ENCODE peak calls at places on chromosomes 13 and 19, in five cellular contexts. K, T, W, V and F are unnamed samples.

GRCh38 chr19:34639491-34640085 is 37.4 kb downstream of the SCGB2B2 start:
- DNase-seq in K (peak), T (no peak), W (no peak), V (no peak), F (no peak)

GRCh38 chr19:3767050-3767449 is 4.6 kb downstream of the MRPL54 start:
- DNase-seq in K (no peak), T (no peak), W (no peak), V (no peak), F (no peak)

GRCh38 chr13:90723381-90723780 is 624.1 kb upstream of the MIR17HG start:
- DNase-seq in K (no peak), T (no peak), W (no peak), V (no peak), F (no peak)

GRCh38 chr19:55546822-55547614 is 1.7 kb upstream of the SBK3 start:
- DNase-seq in K (no peak), T (peak), W (no peak), V (peak), F (peak)

GRCh38 chr13:103873725-103874124 is 807.5 kb upstream of the SLC10A2 start:
- DNase-seq in K (no peak), T (no peak), W (no peak), V (no peak), F (no peak)

GRCh38 chr13:35797946-35798345 is 321.5 kb upstream of the MAB21L1 start:
- DNase-seq in K (no peak), T (no peak), W (no peak), V (no peak), F (no peak)

GRCh38 chr13:109243311-109243951 is 543.0 kb downstream of the IRS2 start:
- DNase-seq in K (no peak), T (no peak), W (no peak), V (no peak), F (no peak)

GRCh38 chr13:44237276-44237767 is 136.3 kb upstream of the SERP2 start:
- DNase-seq in K (peak), T (peak), W (no peak), V (no peak), F (peak)

GRCh38 chr13:30976041-30976440 is 43.6 kb downstream of the TEX26 start:
- DNase-seq in K (no peak), T (no peak), W (no peak), V (no peak), F (no peak)

GRCh38 chr13:20719783-20720182 is 16.3 kb downstream of the IL17D start:
- DNase-seq in K (no peak), T (no peak), W (no peak), V (no peak), F (no peak)

GRCh38 chr19:35247526-35248309 is 1.1 kb upstream of the LSR start:
- DNase-seq in K (peak), T (peak), W (peak), V (peak), F (peak)

GRCh38 chr13:40563350-40564125 is 102.9 kb downstream of the FOXO1 start:
- DNase-seq in K (no peak), T (no peak), W (no peak), V (peak), F (no peak)

GRCh38 chr13:40566811-40567210 is 99.6 kb downstream of the FOXO1 start:
- DNase-seq in K (no peak), T (no peak), W (no peak), V (no peak), F (no peak)

GRCh38 chr13:40565282-40566148 is 100.9 kb downstream of the FOXO1 start:
- DNase-seq in K (no peak), T (no peak), W (no peak), V (no peak), F (no peak)

GRCh38 chr13:40562975-40563349 is 103.5 kb downstream of the FOXO1 start:
- DNase-seq in K (no peak), T (no peak), W (no peak), V (no peak), F (no peak)

DNA sequence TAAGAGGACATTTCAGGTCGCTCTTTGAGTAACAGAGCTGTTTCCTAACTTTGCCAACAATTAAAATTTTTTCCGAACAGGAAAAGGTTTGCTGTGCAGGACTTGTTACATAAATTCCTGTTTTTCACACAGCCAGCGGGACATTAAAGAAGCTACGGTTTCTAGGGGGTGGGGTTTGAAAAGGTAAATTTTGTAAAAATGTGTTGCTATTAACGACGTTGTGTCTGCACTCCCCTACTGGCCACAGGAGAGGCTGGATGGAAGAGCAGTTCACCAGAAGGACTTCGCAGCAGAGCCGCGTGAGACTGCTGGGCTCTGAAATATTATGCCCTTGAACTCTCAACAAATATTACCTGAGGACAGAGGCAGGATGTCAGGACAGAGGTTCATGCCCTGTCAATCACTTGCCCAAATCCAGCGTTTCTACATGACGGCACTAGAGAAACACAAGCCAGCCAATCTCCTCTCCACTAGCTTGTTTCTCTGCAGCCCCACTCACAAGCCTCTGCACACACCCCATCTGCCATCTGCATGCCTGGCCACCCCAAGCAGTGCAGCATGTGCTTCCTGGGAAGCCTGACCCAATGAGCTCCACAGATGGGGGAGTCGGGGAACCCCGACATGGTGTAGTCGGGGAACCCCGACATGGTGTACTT is 102.0 kb downstream of the FOXO1 start:
- DNase-seq in K (no peak), T (no peak), W (no peak), V (no peak), F (no peak)
- TF ChIP-seq CTCF in K (no peak), T (peak), W (no peak), V (peak), F (no peak)

GRCh38 chr19:1017906-1018305 is 3.0 kb downstream of the TMEM259 start:
- DNase-seq in K (no peak), T (no peak), W (no peak), V (peak), F (no peak)
- TF ChIP-seq POLR2A in K (no peak), T (no peak), W (no peak), V (no peak), F (no peak)

GRCh38 chr13:106919638-106920037 is 351.7 kb upstream of the ARGLU1 start:
- DNase-seq in K (no peak), T (no peak), W (no peak), V (peak), F (no peak)

GRCh38 chr13:106917024-106917491 is 349.1 kb upstream of the ARGLU1 start:
- DNase-seq in K (no peak), T (no peak), W (no peak), V (peak), F (no peak)

GRCh38 chr13:106916329-106916728 is 348.4 kb upstream of the ARGLU1 start:
- DNase-seq in K (no peak), T (no peak), W (no peak), V (no peak), F (no peak)

GRCh38 chr13:106919093-106919492 is 351.2 kb upstream of the ARGLU1 start:
- DNase-seq in K (no peak), T (no peak), W (no peak), V (no peak), F (no peak)

GRCh38 chr13:106917673-106918652 is 350.0 kb upstream of the ARGLU1 start:
- DNase-seq in K (peak), T (peak), W (peak), V (peak), F (peak)
- TF ChIP-seq CTCF in K (peak), T (peak), W (peak), V (peak), F (no peak)

GRCh38 chr13:27308941-27309340 is 38.3 kb downstream of the RASL11A start:
- DNase-seq in K (no peak), T (no peak), W (no peak), V (no peak), F (no peak)

GRCh38 chr13:27309401-27309958 is 38.9 kb downstream of the RASL11A start:
- DNase-seq in K (no peak), T (no peak), W (no peak), V (no peak), F (peak)

GRCh38 chr13:27309967-27310598 is 39.5 kb downstream of the RASL11A start:
- DNase-seq in K (no peak), T (no peak), W (no peak), V (no peak), F (no peak)

GRCh38 chr13:27311518-27312208 is 41.0 kb downstream of the RASL11A start:
- DNase-seq in K (no peak), T (no peak), W (no peak), V (no peak), F (no peak)

GRCh38 chr13:27313742-27314141 is 43.1 kb downstream of the RASL11A start:
- DNase-seq in K (no peak), T (no peak), W (no peak), V (no peak), F (no peak)
- TF ChIP-seq POLR2A in K (no peak), T (no peak), W (no peak), V (no peak), F (no peak)

GRCh38 chr19:39845621-39846175 is 481 bp downstream of the FBL start:
- DNase-seq in K (no peak), T (peak), W (no peak), V (no peak), F (no peak)
- TF ChIP-seq CTCF in K (no peak), T (no peak), W (no peak), V (no peak), F (no peak)

GRCh38 chr13:49996951-49997895 is at the start of gene TRIM13:
- DNase-seq in K (peak), T (peak), W (peak), V (peak), F (peak)
- TF ChIP-seq POLR2A in K (peak), T (peak), W (peak), V (peak), F (no peak)

GRCh38 chr19:5090465-5090779 is 121.5 kb downstream of the KDM4B start:
- DNase-seq in K (no peak), T (no peak), W (no peak), V (no peak), F (no peak)

GRCh38 chr19:5089283-5089682 is 120.4 kb downstream of the KDM4B start:
- DNase-seq in K (no peak), T (no peak), W (no peak), V (no peak), F (no peak)

GRCh38 chr19:5092444-5092843 is 123.5 kb downstream of the KDM4B start:
- DNase-seq in K (no peak), T (no peak), W (no peak), V (no peak), F (no peak)

GRCh38 chr19:5091576-5092215 is 122.8 kb downstream of the KDM4B start:
- DNase-seq in K (no peak), T (no peak), W (no peak), V (no peak), F (peak)

GRCh38 chr19:5090780-5091575 is 122.1 kb downstream of the KDM4B start:
- DNase-seq in K (no peak), T (peak), W (no peak), V (no peak), F (peak)
- TF ChIP-seq CTCF in K (no peak), T (no peak), W (no peak), V (no peak), F (no peak)

GRCh38 chr19:46784262-46785053 is 3.9 kb downstream of the SLC1A5 start:
- DNase-seq in K (peak), T (peak), W (peak), V (peak), F (peak)
- TF ChIP-seq POLR2A in K (peak), T (no peak), W (no peak), V (no peak), F (no peak)

GRCh38 chr13:99526549-99526948 is 25.3 kb downstream of the TM9SF2 start:
- DNase-seq in K (no peak), T (no peak), W (no peak), V (peak), F (no peak)

GRCh38 chr13:99527346-99527745 is 26.1 kb downstream of the TM9SF2 start:
- DNase-seq in K (no peak), T (no peak), W (no peak), V (no peak), F (no peak)

GRCh38 chr13:99523838-99524237 is 22.6 kb downstream of the TM9SF2 start:
- DNase-seq in K (no peak), T (no peak), W (no peak), V (no peak), F (no peak)

GRCh38 chr13:99525967-99526366 is 24.7 kb downstream of the TM9SF2 start:
- DNase-seq in K (no peak), T (no peak), W (no peak), V (no peak), F (no peak)

GRCh38 chr13:99528547-99528946 is 27.3 kb downstream of the TM9SF2 start:
- DNase-seq in K (no peak), T (no peak), W (no peak), V (no peak), F (no peak)
- TF ChIP-seq CTCF in K (peak), T (no peak), W (no peak), V (peak), F (no peak)

DNA sequence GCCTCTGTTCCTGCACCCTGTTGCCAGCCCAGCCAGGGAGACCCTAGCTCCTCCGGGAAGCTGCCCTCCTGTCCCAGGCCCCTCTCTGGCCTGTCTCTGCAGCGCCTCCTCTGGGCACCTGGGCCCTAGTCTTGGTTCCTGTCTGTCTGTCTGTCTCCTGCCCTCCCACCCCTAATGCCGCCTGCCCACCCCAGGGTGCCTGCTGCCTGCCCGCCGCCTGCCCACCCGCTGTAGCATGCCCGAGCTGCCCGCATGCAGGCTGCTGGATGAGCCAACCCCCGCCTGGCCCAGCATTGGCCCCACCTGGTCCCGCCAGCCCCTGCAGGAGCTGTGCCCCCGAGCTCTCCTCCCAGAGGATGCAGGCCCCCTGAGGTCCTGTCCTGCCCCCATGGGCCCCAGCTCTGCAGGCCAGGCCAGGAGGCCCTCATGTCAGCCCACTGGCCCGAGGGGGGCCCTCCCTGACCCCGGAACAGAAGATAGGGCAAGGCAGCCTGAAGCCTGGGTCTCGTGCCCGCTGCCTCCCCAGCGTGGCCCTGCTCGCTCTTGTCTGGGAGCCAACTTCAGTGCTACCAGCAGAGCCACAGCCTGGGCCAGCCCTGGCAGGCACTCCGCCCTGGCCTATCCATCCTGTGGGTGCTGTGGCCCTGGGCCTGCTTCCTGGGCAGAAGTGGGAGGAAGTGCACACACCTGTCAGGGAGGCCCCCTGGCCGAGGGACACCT is 5.2 kb downstream of the MAP2K7 start:
- DNase-seq in K (no peak), T (peak), W (no peak), V (no peak), F (no peak)
- TF ChIP-seq POLR2A in K (no peak), T (no peak), W (no peak), V (no peak), F (no peak)